ENCODE peak calls at places on chromosomes 5 and 9, in four cellular contexts. C is IMR-90; O is CD4-positive, CD25-positive, alpha-beta regulatory T cell; F is sigmoid colon. X is an unnamed sample. For H3K4me1 and H3K9me3, the result is how much of the 10 kb centered on the place peaks cover.

GRCh38 chr5:145027266-145027665 is 807.9 kb downstream of the PRELID2 start:
- DNase-seq in C (no peak), O (no peak), F (no peak), X (no peak)

GRCh38 chr5:56479126-56479525 is 246.0 kb upstream of the ANKRD55 start:
- DNase-seq in O (peak), C (no peak), F (no peak), X (no peak)

GRCh38 chr9:20321683-20322082 is 300.6 kb downstream of the MLLT3 start:
- DNase-seq in F (no peak), C (no peak), O (peak), X (no peak)

GRCh38 chr9:97786341-97786740 is 66.7 kb upstream of the FOXE1 start:
- DNase-seq in C (peak), F (no peak), O (no peak), X (peak)

GRCh38 chr9:21095561-21095960 is 17.8 kb upstream of the IFNB1 start:
- DNase-seq in O (no peak), C (no peak), F (no peak), X (peak)

GRCh38 chr9:71767421-71768321 is 642 bp downstream of the CEMIP2 start:
- DNase-seq in O (no peak), F (peak), C (peak), X (peak)

GRCh38 chr5:157165261-157165660 is 803 bp downstream of the GARIN3 start:
- DNase-seq in F (no peak), O (no peak), C (no peak), X (no peak)

GRCh38 chr5:151528996-151529395 is 62.1 kb downstream of the FAT2 start:
- DNase-seq in O (no peak), F (no peak), C (no peak), X (no peak)

GRCh38 chr9:129095908-129096307 is 14.7 kb downstream of the CRAT start:
- DNase-seq in F (no peak), O (no peak), C (no peak), X (no peak)

GRCh38 chr9:119639287-119639955 is 270.2 kb upstream of the BRINP1 start:
- DNase-seq in O (no peak), C (no peak), F (no peak), X (peak)

GRCh38 chr9:99294850-99295461 is 72.9 kb downstream of the SEC61B start:
- DNase-seq in C (no peak), F (no peak), O (no peak), X (no peak)

GRCh38 chr9:78325343-78325742 is 28.4 kb downstream of the PSAT1 start:
- DNase-seq in O (no peak), F (no peak), C (peak), X (peak)

GRCh38 chr9:78054180-78054579 is 22.6 kb upstream of the GNAQ start:
- DNase-seq in O (peak), F (no peak), C (no peak), X (no peak)

GRCh38 chr5:177471610-177472356 is 1.7 kb downstream of the DBN1 start:
- DNase-seq in O (no peak), C (peak), F (peak), X (peak)
- H3K4me1 ChIP-seq in O (under half), C (under half), F (under half), X (under half)

GRCh38 chr5:3335301-3335700 is 260.3 kb upstream of the IRX1 start:
- DNase-seq in C (no peak), F (peak), O (no peak), X (no peak)
- H3K9me3 ChIP-seq in C (under half), F (under half), O (under half), X (under half)

DNA sequence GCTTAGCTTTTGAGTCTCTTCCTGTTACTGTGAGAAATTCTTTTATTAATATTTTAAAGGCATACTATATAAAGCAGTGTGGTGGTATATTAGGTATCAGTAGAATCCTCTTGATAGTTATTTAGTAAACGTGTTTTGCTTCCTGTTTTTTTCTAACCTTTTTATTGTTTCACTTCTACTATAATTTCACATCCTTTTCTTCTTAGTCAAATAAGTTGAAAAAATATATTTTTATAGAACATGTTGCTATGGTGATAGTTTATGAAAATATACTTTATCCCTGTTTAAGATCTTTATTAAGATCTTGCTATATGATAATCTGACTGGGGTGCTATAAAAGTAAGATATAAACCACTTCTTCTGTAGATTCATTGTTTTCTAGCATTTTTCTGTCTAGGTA is 2.1 kb downstream of the POLK start:
- DNase-seq in O (no peak), F (no peak), C (no peak), X (no peak)
- H3K4me3 ChIP-seq in O (peak), F (no peak), C (no peak), X (peak)

GRCh38 chr5:174067499-174067898 is 22.0 kb downstream of the NSG2 start:
- DNase-seq in O (no peak), F (no peak), C (no peak), X (no peak)
- H3K4me1 ChIP-seq in O (under half), F (under half), C (under half), X (under half)

GRCh38 chr5:3024541-3024940 is 273.1 kb upstream of the IRX2 start:
- DNase-seq in C (no peak), F (no peak), O (no peak), X (no peak)

GRCh38 chr5:3024126-3024525 is 272.6 kb upstream of the IRX2 start:
- DNase-seq in C (no peak), F (no peak), O (no peak), X (no peak)

GRCh38 chr5:3023678-3024077 is 272.2 kb upstream of the IRX2 start:
- DNase-seq in C (no peak), F (no peak), O (no peak), X (no peak)

GRCh38 chr5:3020426-3020825 is 268.9 kb upstream of the IRX2 start:
- DNase-seq in F (no peak), O (no peak), C (no peak), X (no peak)

DNA sequence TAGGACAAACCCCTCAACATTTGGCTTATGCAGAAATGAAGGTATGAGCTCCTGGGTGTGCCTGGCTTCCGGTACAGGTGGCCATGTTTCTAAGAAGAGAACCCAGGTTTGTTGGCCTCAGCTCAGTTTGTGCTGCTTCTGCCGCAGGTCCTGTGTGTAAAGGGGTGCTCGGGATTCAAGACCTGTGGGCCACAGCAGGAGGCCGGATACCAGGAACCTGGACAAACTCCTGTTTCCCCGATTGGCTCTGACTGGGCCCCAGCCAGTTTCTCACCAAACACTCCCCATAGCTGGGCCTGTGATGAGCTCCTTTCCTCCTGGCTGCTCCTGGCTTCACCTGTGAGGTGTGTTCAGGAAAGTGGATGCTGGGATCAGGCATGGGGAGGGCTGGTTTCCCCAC is 271.2 kb upstream of the IRX2 start:
- DNase-seq in C (no peak), F (no peak), O (no peak), X (no peak)
- H3K9me3 ChIP-seq in C (under half), F (under half), O (under half), X (under half)

DNA sequence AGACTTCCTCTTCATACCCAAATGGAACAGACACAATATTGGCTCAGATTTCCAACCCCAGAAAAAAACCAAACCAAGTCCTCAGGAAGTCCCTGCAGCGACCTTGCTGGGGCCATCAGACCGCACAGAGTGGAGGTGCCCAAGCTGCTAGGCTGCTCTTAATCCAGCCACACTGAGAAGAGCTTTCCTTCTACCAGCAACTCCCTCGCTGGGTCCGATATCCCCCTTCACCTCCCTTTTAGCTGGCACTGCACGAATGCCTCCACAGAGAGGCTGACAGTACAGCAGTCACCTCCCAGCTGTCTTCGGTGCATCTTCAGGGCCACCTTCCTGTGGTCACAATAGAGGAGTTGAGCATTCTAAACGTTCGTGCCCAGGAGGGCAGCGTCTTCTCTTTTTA is 5.8 kb downstream of the NAIF1 start:
- DNase-seq in C (no peak), F (no peak), O (no peak), X (no peak)
- H3K4me3 ChIP-seq in C (no peak), F (no peak), O (peak), X (no peak)

GRCh38 chr5:138092301-138092700 is 8.5 kb downstream of the WNT8A start:
- DNase-seq in O (no peak), C (no peak), F (no peak), X (no peak)
- H3K4me1 ChIP-seq in O (under half), C (under half), F (under half), X (under half)

DNA sequence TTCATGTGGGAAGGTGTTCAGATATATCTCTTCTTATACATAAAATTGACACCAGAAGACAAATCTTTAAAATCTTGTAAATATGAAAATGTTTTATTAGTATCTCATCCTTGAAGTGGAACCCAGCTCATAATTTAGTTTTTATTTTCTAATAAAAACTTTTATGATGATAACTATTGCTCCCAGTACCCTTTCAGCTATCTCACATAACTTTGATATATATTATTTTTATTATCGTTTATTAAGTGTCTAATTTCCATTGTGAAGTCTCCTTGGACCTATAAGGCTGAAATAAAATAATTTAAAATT is 16.0 kb downstream of the PCDHB15 start:
- DNase-seq in O (no peak), F (no peak), C (no peak), X (no peak)
- H3K9me3 ChIP-seq in O (half or more), F (half or more), C (under half), X (half or more)

GRCh38 chr5:139767960-139768359 is 27.6 kb upstream of the PSD2 start:
- DNase-seq in O (no peak), C (no peak), F (no peak), X (no peak)
- H3K4me3 ChIP-seq in O (no peak), C (no peak), F (no peak), X (no peak)